ENCODE peak calls at places on chromosomes 7 and 10, in five cellular contexts. K is A549, C is heart right ventricle, A is foreskin fibroblast, W is cardiac fibroblast. B is an unnamed sample.

GRCh38 chr10:52056296-52056695 is 257.8 kb upstream of the DKK1 start:
- DNase-seq in K (no peak), C (no peak), A (no peak), W (no peak), B (no peak)

GRCh38 chr10:25869067-25869591 is 64.9 kb upstream of the MYO3A start:
- DNase-seq in K (no peak), C (no peak), A (no peak), W (no peak), B (no peak)

GRCh38 chr7:106282374-106282773 is 2.4 kb downstream of the NAMPT start:
- DNase-seq in K (no peak), C (no peak), A (no peak), W (peak; percentile 53), B (no peak)

GRCh38 chr10:34655286-34656170 is 159.6 kb downstream of the PARD3 start:
- DNase-seq in K (peak; percentile 78), C (no peak), A (peak; percentile 52), W (peak; percentile 81), B (no peak)

GRCh38 chr7:91351374-91351773 is 87.1 kb downstream of the FZD1 start:
- DNase-seq in K (peak; percentile 8), C (no peak), A (peak; percentile 8), W (no peak), B (no peak)

GRCh38 chr10:6581750-6582697 is 1.9 kb upstream of the PRKCQ start:
- DNase-seq in K (no peak), C (no peak), A (no peak), W (no peak), B (no peak)

GRCh38 chr10:3766046-3766761 is 18.8 kb downstream of the KLF6 start:
- DNase-seq in K (no peak), C (no peak), A (no peak), W (no peak), B (no peak)

GRCh38 chr10:118851062-118852035 is 96.6 kb upstream of the CACUL1 start:
- DNase-seq in K (no peak), C (no peak), A (no peak), W (no peak), B (no peak)

GRCh38 chr7:2553831-2554581 is 1.3 kb downstream of the BRAT1 start:
- DNase-seq in K (no peak), C (no peak), A (no peak), W (no peak), B (no peak)

GRCh38 chr7:97064972-97065587 is 40.4 kb upstream of the DLX5 start:
- DNase-seq in K (peak; percentile 59), C (no peak), A (peak; percentile 25), W (peak; percentile 69), B (no peak)

GRCh38 chr7:131110294-131111080 is 217.2 kb upstream of the MKLN1 start:
- DNase-seq in K (peak; percentile 73), C (no peak), A (no peak), W (peak; percentile 63), B (no peak)

GRCh38 chr10:84683980-84684740 is 355.8 kb downstream of the CCSER2 start:
- DNase-seq in K (no peak), C (no peak), A (no peak), W (no peak), B (peak; percentile 18)

GRCh38 chr10:51524041-51524440 is 175.4 kb downstream of the CSTF2T start:
- DNase-seq in K (no peak), C (no peak), A (peak; percentile 15), W (peak; percentile 24), B (no peak)

GRCh38 chr10:131686781-131687419 is 213.9 kb upstream of the PPP2R2D start:
- DNase-seq in K (no peak), C (no peak), A (no peak), W (no peak), B (no peak)

GRCh38 chr7:137836113-137836509 is 10.7 kb downstream of the DGKI start:
- DNase-seq in K (no peak), C (no peak), A (no peak), W (no peak), B (no peak)

GRCh38 chr7:49822862-49823261 is 49.4 kb downstream of the VWC2 start:
- DNase-seq in K (no peak), C (no peak), A (no peak), W (no peak), B (no peak)

GRCh38 chr7:74344128-74344496 is 54.9 kb downstream of the CLIP2 start:
- DNase-seq in K (peak; percentile 49), C (no peak), A (peak; percentile 16), W (peak; percentile 43), B (no peak)

GRCh38 chr10:89086801-89087513 is 96.4 kb downstream of the FAS start:
- DNase-seq in K (peak; percentile 6), C (peak; percentile 70), A (peak; percentile 99), W (peak; percentile 84), B (no peak)

GRCh38 chr10:131034451-131034850 is 277.1 kb downstream of the TCERG1L start:
- DNase-seq in K (no peak), C (no peak), A (no peak), W (no peak), B (peak; percentile 18)

GRCh38 chr10:103752680-103753248 is 102.6 kb downstream of the SH3PXD2A start:
- DNase-seq in K (peak; percentile 35), C (no peak), A (no peak), W (no peak), B (no peak)

GRCh38 chr7:130350945-130351663 is 6.5 kb downstream of the CPA5 start:
- DNase-seq in K (no peak), C (peak; percentile 47), A (no peak), W (no peak), B (no peak)

GRCh38 chr7:27709137-27710075 is 30.6 kb upstream of the TAX1BP1 start:
- DNase-seq in K (no peak), C (no peak), A (peak; percentile 82), W (peak; percentile 83), B (no peak)

GRCh38 chr10:86666538-86666937 is 1.8 kb upstream of the LDB3 start:
- DNase-seq in K (no peak), C (peak; percentile 72), A (no peak), W (no peak), B (no peak)

GRCh38 chr10:72316748-72317435 is 37.8 kb downstream of the DNAJB12 start:
- DNase-seq in K (peak; percentile 54), C (peak; percentile 76), A (no peak), W (no peak), B (no peak)

GRCh38 chr7:920351-921070 is 34.0 kb downstream of the ADAP1 start:
- DNase-seq in K (no peak), C (no peak), A (no peak), W (no peak), B (no peak)

GRCh38 chr10:12902135-12902572 is 99.4 kb downstream of the CCDC3 start:
- DNase-seq in K (peak; percentile 61), C (no peak), A (peak; percentile 17), W (peak; percentile 76), B (no peak)

GRCh38 chr7:82020076-82020475 is 250.2 kb upstream of the HGF start:
- DNase-seq in K (no peak), C (no peak), A (no peak), W (no peak), B (no peak)

GRCh38 chr7:36459236-36459960 is 69.7 kb downstream of the ANLN start:
- DNase-seq in K (no peak), C (no peak), A (no peak), W (no peak), B (no peak)

GRCh38 chr10:12547301-12547771 is 198.0 kb downstream of the CAMK1D start:
- DNase-seq in K (no peak), C (no peak), A (no peak), W (no peak), B (no peak)

GRCh38 chr7:78099715-78100477 is 301.3 kb downstream of the PHTF2 start:
- DNase-seq in K (no peak), C (no peak), A (no peak), W (no peak), B (no peak)

GRCh38 chr7:146486519-146486918 is 369.9 kb downstream of the CNTNAP2 start:
- DNase-seq in K (no peak), C (no peak), A (no peak), W (no peak), B (no peak)

GRCh38 chr7:816751-817671 is 15.3 kb upstream of the SUN1 start:
- DNase-seq in K (peak; percentile 29), C (peak; percentile 44), A (no peak), W (peak; percentile 20), B (no peak)

DNA sequence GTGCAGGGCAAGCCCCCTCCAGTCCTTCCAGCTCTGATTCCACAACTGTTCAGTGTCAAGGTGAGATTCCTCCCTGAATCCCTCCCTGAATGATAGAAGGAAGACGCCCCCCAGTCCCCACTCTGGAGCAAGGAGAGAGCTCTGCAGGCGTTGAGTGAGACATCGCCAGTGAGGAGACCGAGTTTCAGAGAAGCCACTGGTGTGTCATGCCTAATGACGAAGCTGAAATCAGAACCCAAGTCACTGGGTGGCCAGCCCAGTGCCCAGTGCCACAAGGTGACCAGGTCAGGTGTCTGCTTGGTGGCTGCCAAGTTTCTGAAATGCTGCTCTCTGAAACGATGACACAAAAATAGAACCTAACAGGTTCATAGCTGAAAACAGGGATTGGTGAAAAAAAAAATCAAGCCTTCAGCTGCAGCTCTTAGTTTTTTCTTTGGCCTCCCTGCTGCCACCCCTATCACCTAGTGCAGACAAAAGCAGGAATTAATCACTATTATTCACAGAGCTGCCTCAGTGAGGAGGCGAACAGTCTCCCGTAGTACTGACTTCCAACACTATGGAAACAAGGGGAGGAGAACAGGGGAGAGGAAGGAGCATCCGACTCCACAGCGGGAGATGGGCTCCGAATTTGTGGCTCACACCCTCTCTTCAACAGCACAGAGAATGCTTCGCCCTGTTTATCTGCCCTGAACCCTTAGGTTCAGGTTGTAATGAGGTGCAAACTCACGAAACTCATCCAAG is 153.5 kb downstream of the ARHGAP12 start:
- DNase-seq in K (no peak), C (no peak), A (no peak), W (no peak), B (no peak)
- TF ChIP-seq CTCF in K (no peak), C (no peak), A (no peak), W (no peak), B (no peak)

GRCh38 chr7:94907420-94908203 is at the start of gene PPP1R9A:
- DNase-seq in K (peak; percentile 78), C (peak; percentile 45), A (peak; percentile 3), W (no peak), B (peak; percentile 74)
- TF ChIP-seq CTCF in K (peak; percentile 50), C (peak; percentile 22), A (peak; percentile 18), W (peak; percentile 8), B (peak; percentile 56)

GRCh38 chr7:155543011-155543881 is 3.1 kb downstream of the CNPY1 start:
- DNase-seq in K (no peak), C (no peak), A (no peak), W (peak; percentile 12), B (no peak)
- TF ChIP-seq CTCF in K (no peak), C (no peak), A (no peak), W (no peak), B (no peak)

GRCh38 chr10:11430421-11431275 is 180.8 kb downstream of the USP6NL start:
- DNase-seq in K (no peak), C (no peak), A (no peak), W (no peak), B (no peak)
- TF ChIP-seq CTCF in K (no peak), C (no peak), A (no peak), W (no peak), B (no peak)

DNA sequence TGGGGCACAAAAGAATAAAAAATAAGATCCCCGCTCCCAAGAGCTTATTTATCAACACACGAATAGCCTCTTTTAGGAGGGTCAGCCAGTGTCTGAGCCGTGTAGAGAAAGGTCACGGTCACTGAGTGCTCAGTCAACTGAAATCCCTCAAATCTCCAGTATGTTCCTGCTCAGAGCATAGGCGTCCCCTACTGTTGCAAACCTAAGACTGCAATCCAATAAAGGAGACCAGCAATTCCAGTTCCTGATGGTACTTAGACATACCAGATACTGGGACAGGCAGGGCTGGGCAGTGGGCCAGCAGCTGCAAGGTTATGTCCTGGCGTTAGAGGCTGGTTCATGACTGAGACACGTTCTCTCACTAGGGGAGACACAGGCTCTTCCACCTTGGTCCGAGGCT is 93.6 kb downstream of the CACNB2 start:
- DNase-seq in K (peak; percentile 11), C (peak; percentile 78), A (no peak), W (no peak), B (no peak)
- TF ChIP-seq CTCF in K (no peak), C (peak; percentile 35), A (no peak), W (peak; percentile 34), B (peak; percentile 57)